ENCODE peak calls at places on chromosomes 4 and X, in four cellular contexts. One of them, this sample, is unnamed.
A peak's percentile ranks its signal among the peaks of the same experiment; 100 is the strongest.

GRCh38 chr4:13888112-13888511 is 260.6 kb upstream of the BOD1L1 start:
- DNase-seq in IMR-90: peak; percentile 93
- DNase-seq in small intestine: no peak
- DNase-seq in sigmoid colon: no peak
- DNase-seq in this sample: no peak

GRCh38 chr4:24507439-24507838 is 76.9 kb downstream of the DHX15 start:
- DNase-seq in sigmoid colon: no peak
- DNase-seq in small intestine: no peak
- DNase-seq in IMR-90: no peak
- DNase-seq in this sample: no peak

GRCh38 chr4:56861365-56861764 is 39.9 kb upstream of the SPINK2 start:
- DNase-seq in small intestine: no peak
- DNase-seq in sigmoid colon: no peak
- DNase-seq in IMR-90: peak; percentile 8
- DNase-seq in this sample: no peak

GRCh38 chrX:134460005-134460860 is at the start of gene HPRT1:
- DNase-seq in small intestine: peak; percentile 79
- DNase-seq in IMR-90: peak; percentile 66
- DNase-seq in sigmoid colon: peak; percentile 87
- DNase-seq in this sample: peak; percentile 79

GRCh38 chrX:133495464-133496391 is 80.4 kb upstream of the GPC4 start:
- DNase-seq in IMR-90: peak; percentile 26
- DNase-seq in small intestine: peak; percentile 54
- DNase-seq in sigmoid colon: peak; percentile 89
- DNase-seq in this sample: no peak

GRCh38 chr4:156870166-156870565 is 101.4 kb downstream of the PDGFC start:
- DNase-seq in small intestine: no peak
- DNase-seq in sigmoid colon: no peak
- DNase-seq in IMR-90: peak; percentile 21
- DNase-seq in this sample: no peak

GRCh38 chrX:33156152-33156726 is 55.1 kb downstream of the DMD start:
- DNase-seq in sigmoid colon: no peak
- DNase-seq in small intestine: no peak
- DNase-seq in IMR-90: peak; percentile 41
- DNase-seq in this sample: no peak

GRCh38 chrX:66914082-66914481 is 275.2 kb upstream of the EDA2R start:
- DNase-seq in small intestine: no peak
- DNase-seq in IMR-90: no peak
- DNase-seq in sigmoid colon: no peak
- DNase-seq in this sample: no peak

GRCh38 chrX:2188316-2188715 is 312.5 kb downstream of the DHRSX start:
- DNase-seq in small intestine: no peak
- DNase-seq in sigmoid colon: no peak
- DNase-seq in IMR-90: no peak
- DNase-seq in this sample: no peak

GRCh38 chrX:29419774-29420553 is 795.4 kb upstream of the MAGEB2 start:
- DNase-seq in sigmoid colon: no peak
- DNase-seq in small intestine: no peak
- DNase-seq in IMR-90: peak; percentile 69
- DNase-seq in this sample: no peak

GRCh38 chr4:79514637-79515320 is 106.8 kb upstream of the GK2 start:
- DNase-seq in small intestine: no peak
- DNase-seq in sigmoid colon: no peak
- DNase-seq in IMR-90: no peak
- DNase-seq in this sample: no peak

GRCh38 chrX:2172359-2172758 is 328.4 kb downstream of the DHRSX start:
- DNase-seq in sigmoid colon: no peak
- DNase-seq in IMR-90: no peak
- DNase-seq in small intestine: no peak
- DNase-seq in this sample: no peak

GRCh38 chrX:95721011-95721410 is 963.6 kb upstream of the DIAPH2 start:
- DNase-seq in IMR-90: no peak
- DNase-seq in sigmoid colon: no peak
- DNase-seq in small intestine: no peak
- DNase-seq in this sample: no peak

GRCh38 chrX:134733595-134733994 is 75.3 kb upstream of the PLAC1 start:
- DNase-seq in sigmoid colon: no peak
- DNase-seq in small intestine: no peak
- DNase-seq in IMR-90: no peak
- DNase-seq in this sample: peak; percentile 34

GRCh38 chr4:62550106-62550505 is 1350.0 kb downstream of the ADGRL3 start:
- DNase-seq in small intestine: no peak
- DNase-seq in sigmoid colon: no peak
- DNase-seq in IMR-90: no peak
- DNase-seq in this sample: no peak

GRCh38 chr4:6886886-6887285 is 22.7 kb upstream of the TBC1D14 start:
- DNase-seq in small intestine: no peak
- DNase-seq in IMR-90: no peak
- DNase-seq in sigmoid colon: no peak
- DNase-seq in this sample: no peak

GRCh38 chr4:123350191-123350544 is 46.4 kb upstream of the SPRY1 start:
- DNase-seq in IMR-90: no peak
- DNase-seq in small intestine: peak; percentile 82
- DNase-seq in sigmoid colon: no peak
- DNase-seq in this sample: no peak

GRCh38 chrX:68989865-68990606 is 161.2 kb downstream of the EFNB1 start:
- DNase-seq in IMR-90: peak; percentile 82
- DNase-seq in small intestine: no peak
- DNase-seq in sigmoid colon: no peak
- DNase-seq in this sample: no peak

GRCh38 chr4:56245547-56246229 is 141.6 kb downstream of the AASDH start:
- DNase-seq in sigmoid colon: no peak
- DNase-seq in IMR-90: no peak
- DNase-seq in small intestine: peak; percentile 65
- DNase-seq in this sample: no peak

GRCh38 chr4:184363258-184363657 is 111.1 kb downstream of the IRF2 start:
- DNase-seq in small intestine: no peak
- DNase-seq in IMR-90: no peak
- DNase-seq in sigmoid colon: no peak
- DNase-seq in this sample: no peak

GRCh38 chr4:165597581-165598480 is 219.0 kb downstream of the CPE start:
- DNase-seq in small intestine: no peak
- DNase-seq in IMR-90: no peak
- DNase-seq in sigmoid colon: no peak
- DNase-seq in this sample: no peak

GRCh38 chr4:108210989-108211725 is 42.4 kb upstream of the LEF1 start:
- DNase-seq in IMR-90: peak; percentile 7
- DNase-seq in sigmoid colon: no peak
- DNase-seq in small intestine: no peak
- DNase-seq in this sample: no peak

GRCh38 chr4:105644270-105644669 is 64.2 kb downstream of the INTS12 start:
- DNase-seq in small intestine: no peak
- DNase-seq in sigmoid colon: no peak
- DNase-seq in IMR-90: no peak
- DNase-seq in this sample: no peak

GRCh38 chr4:4689694-4690440 is 148.0 kb upstream of the STX18 start:
- DNase-seq in small intestine: no peak
- DNase-seq in sigmoid colon: no peak
- DNase-seq in IMR-90: no peak
- DNase-seq in this sample: no peak

GRCh38 chr4:183158062-183158461 is 59.0 kb downstream of the WWC2 start:
- DNase-seq in small intestine: no peak
- DNase-seq in sigmoid colon: no peak
- DNase-seq in IMR-90: peak; percentile 90
- DNase-seq in this sample: no peak

GRCh38 chrX:9598344-9598743 is 133.5 kb downstream of the TBL1X start:
- DNase-seq in IMR-90: no peak
- DNase-seq in sigmoid colon: no peak
- DNase-seq in small intestine: no peak
- DNase-seq in this sample: no peak

GRCh38 chr4:80592950-80593349 is 257.4 kb downstream of the CFAP299 start:
- DNase-seq in small intestine: no peak
- DNase-seq in sigmoid colon: no peak
- DNase-seq in IMR-90: no peak
- DNase-seq in this sample: no peak

GRCh38 chr4:121685257-121685656 is 11.5 kb downstream of the ANXA5 start:
- DNase-seq in small intestine: no peak
- DNase-seq in sigmoid colon: no peak
- DNase-seq in IMR-90: peak; percentile 50
- DNase-seq in this sample: no peak
- H3K4me3 ChIP-seq in small intestine: no peak overlapping the region
- H3K4me3 ChIP-seq in sigmoid colon: no peak overlapping the region
- H3K4me3 ChIP-seq in IMR-90: no peak overlapping the region
- H3K4me3 ChIP-seq in this sample: no peak overlapping the region

DNA sequence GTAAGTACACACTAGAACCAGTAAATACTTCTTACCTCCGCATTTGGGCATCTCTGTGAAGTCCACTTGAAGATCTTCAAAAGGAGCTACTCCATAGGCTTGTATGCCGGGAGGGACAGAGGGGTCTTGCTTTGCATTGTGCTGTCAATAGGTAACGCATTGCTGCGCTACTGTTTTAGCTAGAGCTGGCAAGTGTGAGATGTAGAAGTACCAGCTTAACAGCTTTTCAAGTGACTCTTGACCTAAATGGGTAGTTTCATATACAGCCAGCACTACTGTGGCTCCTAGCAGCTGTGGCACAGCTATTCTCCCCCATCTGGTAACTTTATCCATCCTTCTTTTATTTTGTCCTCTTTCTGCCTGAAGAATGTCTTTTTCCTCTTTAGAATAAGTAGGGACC is 205.3 kb upstream of the KLF8 start:
- DNase-seq in IMR-90: no peak
- DNase-seq in sigmoid colon: no peak
- DNase-seq in small intestine: no peak
- DNase-seq in this sample: no peak
- H3K9me3 ChIP-seq in IMR-90: peaks cover 3% of the 10 kb centered on the region
- H3K9me3 ChIP-seq in sigmoid colon: no peaks in the 10 kb centered on the region
- H3K9me3 ChIP-seq in small intestine: no peaks in the 10 kb centered on the region
- H3K9me3 ChIP-seq in this sample: no peaks in the 10 kb centered on the region

GRCh38 chr4:95547708-95548471 is 883 bp downstream of the UNC5C start:
- DNase-seq in small intestine: no peak
- DNase-seq in sigmoid colon: peak; percentile 65
- DNase-seq in IMR-90: no peak
- DNase-seq in this sample: peak; percentile 45

GRCh38 chr4:95545526-95545925 is 3.2 kb downstream of the UNC5C start:
- DNase-seq in small intestine: no peak
- DNase-seq in IMR-90: no peak
- DNase-seq in sigmoid colon: no peak
- DNase-seq in this sample: no peak

GRCh38 chr4:95548738-95549245 is at the start of gene UNC5C:
- DNase-seq in IMR-90: no peak
- DNase-seq in sigmoid colon: peak; percentile 88
- DNase-seq in small intestine: no peak
- DNase-seq in this sample: peak; percentile 76

GRCh38 chr4:95546236-95546635 is 2.5 kb downstream of the UNC5C start:
- DNase-seq in IMR-90: no peak
- DNase-seq in small intestine: no peak
- DNase-seq in sigmoid colon: no peak
- DNase-seq in this sample: no peak

DNA sequence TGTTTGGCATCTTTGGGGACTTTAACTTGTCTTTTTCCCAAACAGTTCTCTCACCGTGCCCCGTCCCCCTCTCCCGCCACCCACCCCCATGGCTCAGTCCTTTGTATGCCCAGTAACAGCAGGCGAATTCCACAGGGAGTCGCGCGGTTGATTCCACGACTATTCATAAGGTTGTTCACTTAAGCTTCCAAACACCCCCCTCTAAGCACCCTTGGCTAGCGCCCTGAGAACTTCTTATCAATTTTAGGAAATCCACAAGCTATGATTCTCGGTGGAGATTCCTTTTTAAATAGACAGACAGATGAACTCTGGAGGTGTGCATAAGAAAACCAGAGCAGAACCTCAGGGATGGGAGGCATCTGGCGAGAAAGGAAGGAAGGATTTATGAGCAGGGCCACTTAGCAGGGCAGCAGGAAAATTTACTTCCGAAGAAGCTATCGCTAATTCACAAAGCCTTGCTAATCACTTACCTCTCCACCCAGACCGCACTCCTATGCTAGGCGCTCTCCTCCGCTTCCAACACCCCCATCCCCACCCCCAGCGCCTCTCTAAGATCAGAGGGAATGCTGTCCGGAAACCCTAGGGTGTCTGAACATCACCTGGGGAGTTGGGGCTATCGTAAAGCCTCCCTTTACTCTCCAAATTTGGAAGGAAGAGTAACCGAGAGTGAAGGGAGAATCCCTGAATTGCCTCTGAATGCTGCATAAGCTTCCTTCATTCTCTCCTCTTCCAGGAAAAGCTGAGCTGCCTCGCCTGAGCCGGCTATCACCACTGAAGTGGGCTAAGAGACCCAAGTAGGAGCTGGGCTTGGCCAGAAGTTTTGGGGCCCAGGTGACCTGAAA is 1.7 kb downstream of the UNC5C start:
- DNase-seq in small intestine: no peak
- DNase-seq in IMR-90: no peak
- DNase-seq in sigmoid colon: no peak
- DNase-seq in this sample: peak; percentile 76
- H3K27ac ChIP-seq in small intestine: peak overlapping the region; percentile 41
- H3K27ac ChIP-seq in IMR-90: no peak overlapping the region
- H3K27ac ChIP-seq in sigmoid colon: peak overlapping the region; percentile 71
- H3K27ac ChIP-seq in this sample: no peak overlapping the region

GRCh38 chrX:17591741-17592110 is 145.6 kb upstream of the SCML1 start:
- DNase-seq in sigmoid colon: no peak
- DNase-seq in IMR-90: peak; percentile 81
- DNase-seq in small intestine: no peak
- DNase-seq in this sample: no peak

GRCh38 chrX:17592117-17592516 is 145.2 kb upstream of the SCML1 start:
- DNase-seq in small intestine: no peak
- DNase-seq in sigmoid colon: no peak
- DNase-seq in IMR-90: peak; percentile 27
- DNase-seq in this sample: no peak

GRCh38 chrX:17587352-17587751 is 149.9 kb upstream of the SCML1 start:
- DNase-seq in small intestine: no peak
- DNase-seq in sigmoid colon: no peak
- DNase-seq in IMR-90: no peak
- DNase-seq in this sample: no peak

GRCh38 chrX:17588303-17588702 is 149.0 kb upstream of the SCML1 start:
- DNase-seq in IMR-90: no peak
- DNase-seq in small intestine: no peak
- DNase-seq in sigmoid colon: no peak
- DNase-seq in this sample: no peak

DNA sequence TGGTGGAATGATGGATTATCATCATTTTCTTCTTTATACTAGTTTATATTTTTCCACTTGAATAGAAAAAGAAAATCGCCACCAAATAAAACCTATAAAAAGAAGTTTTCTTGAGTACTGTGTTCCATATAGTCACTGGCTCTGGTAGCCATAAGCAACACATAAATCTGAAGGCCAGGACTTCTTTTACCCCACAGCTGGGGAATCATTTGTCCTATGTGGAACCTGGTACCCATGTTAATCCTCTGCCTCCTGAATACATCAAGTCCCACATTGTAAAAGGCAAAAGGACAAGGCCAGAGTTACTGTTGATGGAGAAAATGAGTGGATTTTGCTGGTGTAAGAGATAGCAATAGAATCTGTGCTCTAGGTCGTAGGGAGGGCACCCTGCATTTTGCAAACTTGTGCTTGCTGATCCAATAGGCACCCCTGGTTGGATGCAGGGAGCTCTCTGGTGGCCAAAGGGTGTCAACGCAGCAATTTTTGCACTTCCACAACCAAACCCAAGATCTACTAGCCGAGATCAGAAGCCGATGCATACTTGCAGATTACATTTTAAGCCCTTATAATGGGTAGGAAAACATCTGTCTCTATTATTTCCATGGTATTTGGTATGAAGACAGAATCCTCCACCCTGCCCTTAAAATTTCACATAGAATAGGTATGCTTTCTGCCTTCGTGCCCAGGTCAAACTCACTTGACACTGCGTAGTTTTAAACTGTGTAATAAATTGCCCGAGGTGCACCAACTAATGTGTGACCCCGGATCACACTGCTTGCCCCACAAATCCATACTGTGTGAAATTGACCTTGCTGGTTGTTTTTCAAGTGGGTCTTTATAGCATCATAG is 146.2 kb upstream of the SCML1 start:
- DNase-seq in IMR-90: peak; percentile 80
- DNase-seq in small intestine: peak; percentile 60
- DNase-seq in sigmoid colon: peak; percentile 83
- DNase-seq in this sample: peak; percentile 42
- H3K4me3 ChIP-seq in IMR-90: no peak overlapping the region
- H3K4me3 ChIP-seq in small intestine: no peak overlapping the region
- H3K4me3 ChIP-seq in sigmoid colon: no peak overlapping the region
- H3K4me3 ChIP-seq in this sample: no peak overlapping the region

This sample was measured in WERI-Rb-1.